ENCODE peak calls at places on chromosomes 2 and 18, in four cellular contexts. One of them, this sample, is unnamed.

GRCh38 chr2:173048901-173049661 is 26.6 kb upstream of the MAP3K20 start:
- DNase-seq in activated CD8-positive, alpha-beta memory T cell treated with anti-CD3 and anti-CD28 coated beads for 48 hours: peak
- DNase-seq in choroid plexus epithelial cell: peak
- DNase-seq in SK-MEL-5: peak
- DNase-seq in this sample: peak

GRCh38 chr2:42568431-42569115 is at the start of gene MTA3:
- DNase-seq in activated CD8-positive, alpha-beta memory T cell treated with anti-CD3 and anti-CD28 coated beads for 48 hours: peak
- DNase-seq in choroid plexus epithelial cell: peak
- DNase-seq in SK-MEL-5: peak
- DNase-seq in this sample: peak

GRCh38 chr2:239669181-239669898 is 268.5 kb upstream of the HDAC4 start:
- DNase-seq in activated CD8-positive, alpha-beta memory T cell treated with anti-CD3 and anti-CD28 coated beads for 48 hours: no peak
- DNase-seq in choroid plexus epithelial cell: no peak
- DNase-seq in SK-MEL-5: no peak
- DNase-seq in this sample: no peak

GRCh38 chr2:146239392-146240135 is 1605.3 kb upstream of the ACVR2A start:
- DNase-seq in activated CD8-positive, alpha-beta memory T cell treated with anti-CD3 and anti-CD28 coated beads for 48 hours: no peak
- DNase-seq in choroid plexus epithelial cell: peak
- DNase-seq in SK-MEL-5: no peak
- DNase-seq in this sample: no peak

GRCh38 chr2:22697054-22697453 is 687.9 kb upstream of the KLHL29 start:
- DNase-seq in activated CD8-positive, alpha-beta memory T cell treated with anti-CD3 and anti-CD28 coated beads for 48 hours: no peak
- DNase-seq in choroid plexus epithelial cell: no peak
- DNase-seq in SK-MEL-5: no peak
- DNase-seq in this sample: no peak

GRCh38 chr2:137206064-137206463 is 440.7 kb downstream of the THSD7B start:
- DNase-seq in activated CD8-positive, alpha-beta memory T cell treated with anti-CD3 and anti-CD28 coated beads for 48 hours: no peak
- DNase-seq in choroid plexus epithelial cell: no peak
- DNase-seq in SK-MEL-5: no peak
- DNase-seq in this sample: no peak

GRCh38 chr18:60982296-60982695 is 350.9 kb upstream of the CDH20 start:
- DNase-seq in activated CD8-positive, alpha-beta memory T cell treated with anti-CD3 and anti-CD28 coated beads for 48 hours: no peak
- DNase-seq in choroid plexus epithelial cell: no peak
- DNase-seq in SK-MEL-5: no peak
- DNase-seq in this sample: no peak

GRCh38 chr2:16663121-16663905 is 2.3 kb downstream of the CYRIA start:
- DNase-seq in activated CD8-positive, alpha-beta memory T cell treated with anti-CD3 and anti-CD28 coated beads for 48 hours: no peak
- DNase-seq in choroid plexus epithelial cell: no peak
- DNase-seq in SK-MEL-5: no peak
- DNase-seq in this sample: no peak

GRCh38 chr2:184562532-184562931 is 35.8 kb upstream of the ZNF804A start:
- DNase-seq in activated CD8-positive, alpha-beta memory T cell treated with anti-CD3 and anti-CD28 coated beads for 48 hours: no peak
- DNase-seq in choroid plexus epithelial cell: peak
- DNase-seq in SK-MEL-5: no peak
- DNase-seq in this sample: no peak

GRCh38 chr2:229713371-229714079 is 830 bp downstream of the DNER start:
- DNase-seq in activated CD8-positive, alpha-beta memory T cell treated with anti-CD3 and anti-CD28 coated beads for 48 hours: no peak
- DNase-seq in choroid plexus epithelial cell: peak
- DNase-seq in SK-MEL-5: peak
- DNase-seq in this sample: peak

GRCh38 chr2:173986805-173987204 is 21.6 kb upstream of the SP3 start:
- DNase-seq in activated CD8-positive, alpha-beta memory T cell treated with anti-CD3 and anti-CD28 coated beads for 48 hours: no peak
- DNase-seq in choroid plexus epithelial cell: peak
- DNase-seq in SK-MEL-5: no peak
- DNase-seq in this sample: no peak

This sample was measured in SHP77.